ENCODE peak calls at places on chromosome 20, in four cellular contexts. One of them, this sample, is unnamed.

GRCh38 chr20:17969884-17970409 is 1.1 kb downstream of the MGME1 start:
- DNase-seq in ELR: peak
- DNase-seq in stimulated activated CD8-positive, alpha-beta memory T cell treated with anti-CD3 and anti-CD28 coated beads, Interleukin-2, amount 100 ng/mL, for 48 hours: no peak
- DNase-seq in AG09319: no peak
- DNase-seq in this sample: peak

GRCh38 chr20:57427239-57428127 is 36.3 kb downstream of the RBM38 start:
- DNase-seq in AG09319: no peak
- DNase-seq in stimulated activated CD8-positive, alpha-beta memory T cell treated with anti-CD3 and anti-CD28 coated beads, Interleukin-2, amount 100 ng/mL, for 48 hours: no peak
- DNase-seq in ELR: peak
- DNase-seq in this sample: no peak

GRCh38 chr20:19291818-19292132 is 79.3 kb downstream of the SLC24A3 start:
- DNase-seq in AG09319: no peak
- DNase-seq in ELR: no peak
- DNase-seq in stimulated activated CD8-positive, alpha-beta memory T cell treated with anti-CD3 and anti-CD28 coated beads, Interleukin-2, amount 100 ng/mL, for 48 hours: no peak
- DNase-seq in this sample: no peak

GRCh38 chr20:41064377-41064776 is 35.8 kb downstream of the TOP1 start:
- DNase-seq in stimulated activated CD8-positive, alpha-beta memory T cell treated with anti-CD3 and anti-CD28 coated beads, Interleukin-2, amount 100 ng/mL, for 48 hours: no peak
- DNase-seq in AG09319: no peak
- DNase-seq in ELR: no peak
- DNase-seq in this sample: no peak

GRCh38 chr20:43721429-43722152 is 5.2 kb downstream of the GTSF1L start:
- DNase-seq in AG09319: no peak
- DNase-seq in stimulated activated CD8-positive, alpha-beta memory T cell treated with anti-CD3 and anti-CD28 coated beads, Interleukin-2, amount 100 ng/mL, for 48 hours: no peak
- DNase-seq in ELR: no peak
- DNase-seq in this sample: no peak

GRCh38 chr20:59184880-59185447 is 21.3 kb downstream of the ZNF831 start:
- DNase-seq in stimulated activated CD8-positive, alpha-beta memory T cell treated with anti-CD3 and anti-CD28 coated beads, Interleukin-2, amount 100 ng/mL, for 48 hours: peak
- DNase-seq in AG09319: no peak
- DNase-seq in ELR: peak
- DNase-seq in this sample: no peak

GRCh38 chr20:62155428-62156253 is 12.1 kb downstream of the SS18L1 start:
- DNase-seq in ELR: peak
- DNase-seq in AG09319: no peak
- DNase-seq in stimulated activated CD8-positive, alpha-beta memory T cell treated with anti-CD3 and anti-CD28 coated beads, Interleukin-2, amount 100 ng/mL, for 48 hours: no peak
- DNase-seq in this sample: no peak

GRCh38 chr20:41692479-41693135 is 74.4 kb upstream of the CHD6 start:
- DNase-seq in AG09319: no peak
- DNase-seq in ELR: peak
- DNase-seq in stimulated activated CD8-positive, alpha-beta memory T cell treated with anti-CD3 and anti-CD28 coated beads, Interleukin-2, amount 100 ng/mL, for 48 hours: peak
- DNase-seq in this sample: peak

GRCh38 chr20:23161968-23162696 is 76.0 kb upstream of the CD93 start:
- DNase-seq in ELR: no peak
- DNase-seq in stimulated activated CD8-positive, alpha-beta memory T cell treated with anti-CD3 and anti-CD28 coated beads, Interleukin-2, amount 100 ng/mL, for 48 hours: no peak
- DNase-seq in AG09319: no peak
- DNase-seq in this sample: peak

GRCh38 chr20:18928626-18929025 is 115.0 kb downstream of the SCP2D1 start:
- DNase-seq in AG09319: no peak
- DNase-seq in ELR: no peak
- DNase-seq in stimulated activated CD8-positive, alpha-beta memory T cell treated with anti-CD3 and anti-CD28 coated beads, Interleukin-2, amount 100 ng/mL, for 48 hours: no peak
- DNase-seq in this sample: no peak

GRCh38 chr20:18360601-18361000 is 72.3 kb downstream of the ZNF133 start:
- DNase-seq in ELR: peak
- DNase-seq in stimulated activated CD8-positive, alpha-beta memory T cell treated with anti-CD3 and anti-CD28 coated beads, Interleukin-2, amount 100 ng/mL, for 48 hours: no peak
- DNase-seq in AG09319: no peak
- DNase-seq in this sample: no peak